ENCODE peak calls at places on chromosome 10, in ten cellular contexts. H is astrocyte of the spinal cord, W is cardiac fibroblast, U is lower lobe of right lung, O is colonic mucosa, K is fibroblast of villous mesenchyme, A is ascending aorta, G is neural progenitor cell, Y is GM23338, E is lower leg skin. T is an unnamed sample.

GRCh38 chr10:132677905-132678298 is 108.0 kb downstream of the NKX6-2 start:
- DNase-seq in Y (no peak), G (no peak), W (no peak), H (no peak), E (peak), O (no peak), U (peak), A (no peak), K (no peak), T (no peak)

GRCh38 chr10:17147884-17148494 is 18.4 kb upstream of the CUBN start:
- DNase-seq in G (no peak), Y (no peak), U (no peak), H (peak), O (peak), K (peak), A (no peak), E (no peak), W (peak), T (peak)

GRCh38 chr10:44186150-44186549 is 198.7 kb downstream of the CXCL12 start:
- DNase-seq in Y (no peak), G (no peak), O (no peak), W (peak), K (peak), A (no peak), E (no peak), H (peak), U (no peak), T (no peak)

GRCh38 chr10:62456611-62457101 is 82.5 kb downstream of the ZNF365 start:
- DNase-seq in E (no peak), U (no peak), G (no peak), H (no peak), K (no peak), Y (no peak), W (no peak), A (no peak), O (no peak), T (no peak)

GRCh38 chr10:37584643-37585042 is 272.8 kb downstream of the ZNF248 start:
- DNase-seq in W (no peak), H (no peak), O (no peak), E (no peak), U (no peak), K (no peak), A (no peak), G (no peak), Y (no peak), T (no peak)

GRCh38 chr10:33506838-33507661 is 172.6 kb upstream of the NRP1 start:
- DNase-seq in G (no peak), W (peak), E (no peak), Y (no peak), A (no peak), H (peak), K (no peak), U (no peak), O (no peak), T (no peak)

GRCh38 chr10:115980470-115980869 is 292.5 kb downstream of the GFRA1 start:
- DNase-seq in Y (no peak), H (no peak), E (no peak), O (no peak), K (no peak), W (peak), U (no peak), A (no peak), G (no peak), T (no peak)

GRCh38 chr10:103592186-103593021 is 98.9 kb downstream of the NEURL1 start:
- DNase-seq in U (no peak), O (no peak), Y (peak), H (peak), K (peak), E (no peak), G (peak), A (no peak), W (peak), T (peak)

GRCh38 chr10:89416465-89416864 is 2.1 kb downstream of the IFIT5 start:
- DNase-seq in H (no peak), K (peak), Y (no peak), O (no peak), W (no peak), A (no peak), G (no peak), U (no peak), E (no peak), T (no peak)

GRCh38 chr10:69844698-69845097 is 43.0 kb downstream of the COL13A1 start:
- DNase-seq in U (no peak), O (no peak), K (no peak), A (no peak), E (no peak), H (no peak), Y (no peak), W (no peak), G (no peak), T (no peak)

DNA sequence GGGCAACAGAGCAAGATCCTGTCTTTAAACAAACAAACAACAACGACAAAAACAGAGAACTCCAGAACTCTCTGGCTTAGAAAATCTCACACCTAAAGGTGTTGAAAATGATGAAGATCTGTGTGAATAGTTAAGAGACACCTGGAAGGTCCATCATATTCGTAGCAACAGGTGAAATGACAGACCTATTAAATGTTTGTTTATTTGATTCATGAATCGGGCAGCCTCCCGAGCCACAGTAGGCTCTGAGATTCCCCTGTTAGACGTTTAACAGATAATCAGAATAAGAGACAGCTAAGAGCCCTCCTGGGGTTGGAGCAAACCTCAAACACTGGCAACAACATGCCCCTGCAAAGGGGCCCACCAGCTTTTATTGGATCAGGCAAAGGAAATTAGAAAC is 103.7 kb downstream of the LCOR start:
- DNase-seq in O (no peak), W (no peak), A (no peak), K (no peak), Y (no peak), U (no peak), E (no peak), H (no peak), G (no peak), T (no peak)
- TF ChIP-seq CTCF in O (no peak), W (no peak), A (no peak), K (no peak), Y (no peak), U (no peak), E (no peak), H (no peak), G (no peak), T (no peak)

GRCh38 chr10:71276873-71277272 is 42.2 kb upstream of the SLC29A3 start:
- DNase-seq in W (no peak), H (no peak), G (no peak), Y (no peak), E (no peak), K (no peak), A (no peak), O (no peak), U (no peak), T (no peak)

GRCh38 chr10:71272122-71272771 is 46.8 kb upstream of the SLC29A3 start:
- DNase-seq in Y (no peak), G (no peak), H (peak), O (no peak), A (no peak), W (peak), K (peak), E (no peak), U (no peak), T (no peak)

GRCh38 chr10:71273506-71273905 is 45.6 kb upstream of the SLC29A3 start:
- DNase-seq in W (no peak), O (no peak), H (no peak), U (no peak), K (no peak), G (no peak), E (no peak), Y (no peak), A (no peak), T (no peak)

GRCh38 chr10:71277914-71278665 is 41.0 kb upstream of the SLC29A3 start:
- DNase-seq in Y (no peak), H (no peak), U (no peak), G (no peak), W (no peak), K (no peak), A (no peak), O (no peak), E (no peak), T (no peak)

GRCh38 chr10:71274901-71275796 is 43.9 kb upstream of the SLC29A3 start:
- DNase-seq in G (no peak), H (peak), K (no peak), W (no peak), A (no peak), E (no peak), Y (peak), O (no peak), U (no peak), T (no peak)
- TF ChIP-seq CTCF in G (no peak), H (no peak), K (no peak), W (no peak), A (no peak), E (no peak), Y (peak), O (no peak), U (no peak), T (no peak)

GRCh38 chr10:59709472-59710125 is at the start of gene SLC16A9:
- DNase-seq in E (peak), O (peak), U (peak), G (peak), H (peak), A (no peak), W (peak), K (peak), Y (peak), T (peak)
- TF ChIP-seq CTCF in E (no peak), O (no peak), U (peak), G (peak), H (peak), A (peak), W (peak), K (peak), Y (peak), T (peak)

GRCh38 chr10:131313377-131313776 is 1.9 kb upstream of the TCERG1L start:
- DNase-seq in E (no peak), O (no peak), U (no peak), H (no peak), G (no peak), W (no peak), Y (no peak), A (no peak), K (no peak), T (no peak)

GRCh38 chr10:131314148-131314547 is 2.6 kb upstream of the TCERG1L start:
- DNase-seq in O (no peak), Y (no peak), U (no peak), K (no peak), W (no peak), E (no peak), H (no peak), A (no peak), G (no peak), T (no peak)

GRCh38 chr10:131311661-131312260 is at the start of gene TCERG1L:
- DNase-seq in Y (peak), H (no peak), K (no peak), U (peak), E (no peak), A (no peak), W (no peak), O (no peak), G (peak), T (peak)

GRCh38 chr10:131310904-131311660 is 439 bp downstream of the TCERG1L start:
- DNase-seq in E (no peak), H (no peak), A (no peak), G (peak), K (no peak), O (no peak), W (no peak), Y (peak), U (peak), T (peak)

GRCh38 chr10:131312261-131312801 is 810 bp upstream of the TCERG1L start:
- DNase-seq in G (peak), W (no peak), A (no peak), Y (peak), H (no peak), E (no peak), U (no peak), K (no peak), O (no peak), T (peak)
- TF ChIP-seq CTCF in G (peak), W (no peak), A (no peak), Y (peak), H (no peak), E (no peak), U (no peak), K (no peak), O (no peak), T (peak)

GRCh38 chr10:106508920-106509319 is 655.6 kb downstream of the SORCS1 start:
- DNase-seq in O (no peak), U (no peak), H (no peak), K (peak), Y (no peak), W (peak), A (no peak), G (no peak), E (no peak), T (no peak)
- TF ChIP-seq CTCF in O (no peak), U (no peak), H (no peak), K (no peak), Y (no peak), W (no peak), A (no peak), G (no peak), E (no peak), T (no peak)

GRCh38 chr10:113819989-113820388 is 33.9 kb downstream of the DCLRE1A start:
- DNase-seq in O (no peak), Y (no peak), A (no peak), K (no peak), G (no peak), U (no peak), H (no peak), E (no peak), W (no peak), T (no peak)

GRCh38 chr10:113825791-113826190 is 28.1 kb downstream of the DCLRE1A start:
- DNase-seq in O (no peak), Y (no peak), E (no peak), H (no peak), A (no peak), U (no peak), G (no peak), W (no peak), K (peak), T (no peak)

GRCh38 chr10:113822174-113822573 is 31.7 kb downstream of the DCLRE1A start:
- DNase-seq in H (no peak), U (no peak), A (no peak), G (no peak), E (no peak), O (no peak), K (no peak), Y (no peak), W (no peak), T (no peak)

GRCh38 chr10:113820507-113820906 is 33.4 kb downstream of the DCLRE1A start:
- DNase-seq in K (no peak), E (no peak), A (no peak), W (no peak), Y (peak), H (no peak), O (no peak), U (no peak), G (peak), T (peak)
- TF ChIP-seq CTCF in K (peak), E (no peak), A (no peak), W (no peak), Y (peak), H (peak), O (no peak), U (no peak), G (peak), T (peak)

DNA sequence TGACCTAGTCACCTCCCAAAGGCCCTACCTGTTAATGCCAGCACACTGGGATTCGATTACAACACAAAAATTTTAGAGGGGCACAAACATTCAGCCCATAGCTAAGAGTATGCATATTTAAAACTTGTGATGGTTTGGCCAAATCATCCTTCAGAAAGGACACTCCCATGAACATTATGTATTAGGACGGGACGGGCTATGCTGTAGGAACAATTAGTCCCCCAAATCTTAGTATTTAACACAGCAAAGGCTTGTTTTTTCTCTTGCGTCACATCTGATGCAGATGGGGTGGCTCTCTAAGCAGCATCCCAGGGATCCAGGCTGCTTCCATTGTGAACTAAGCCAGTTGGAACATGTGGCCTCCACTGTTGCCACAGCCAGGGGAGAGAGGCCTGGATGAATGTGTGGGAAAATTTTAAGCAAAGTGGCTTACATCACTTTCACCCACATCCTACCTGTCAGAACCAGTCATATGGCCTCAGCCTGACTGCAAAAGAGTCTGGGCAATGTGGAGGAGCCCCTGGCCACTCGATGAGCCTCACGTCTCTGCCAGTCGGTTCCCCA is 26.6 kb downstream of the CHST3 start:
- DNase-seq in U (no peak), A (no peak), Y (no peak), W (no peak), O (no peak), K (no peak), G (no peak), E (no peak), H (no peak), T (no peak)
- TF ChIP-seq CTCF in U (no peak), A (no peak), Y (no peak), W (no peak), O (no peak), K (no peak), G (no peak), E (no peak), H (no peak), T (no peak)

T was measured in nephron progenitor cell.